ENCODE peak calls at places on chromosomes 7 and 10, in five cellular contexts. One of them, this sample, is unnamed.

GRCh38 chr10:63887026-63887589 is 365.9 kb downstream of the REEP3 start:
- DNase-seq in IMR-90: no peak
- DNase-seq in effector memory CD4-positive, alpha-beta T cell: no peak
- DNase-seq in GM23248: no peak
- DNase-seq in colonic mucosa: no peak
- DNase-seq in this sample: no peak

GRCh38 chr7:34758111-34758601 is 100.1 kb downstream of the NPSR1 start:
- DNase-seq in IMR-90: no peak
- DNase-seq in effector memory CD4-positive, alpha-beta T cell: no peak
- DNase-seq in GM23248: no peak
- DNase-seq in colonic mucosa: no peak
- DNase-seq in this sample: no peak

GRCh38 chr10:80075781-80076180 is 2.7 kb upstream of the TMEM254 start:
- DNase-seq in IMR-90: peak; percentile 37
- DNase-seq in effector memory CD4-positive, alpha-beta T cell: no peak
- DNase-seq in GM23248: peak; percentile 67
- DNase-seq in colonic mucosa: no peak
- DNase-seq in this sample: no peak

GRCh38 chr10:3776796-3777571 is 8.0 kb downstream of the KLF6 start:
- DNase-seq in IMR-90: peak; percentile 94
- DNase-seq in effector memory CD4-positive, alpha-beta T cell: peak; percentile 48
- DNase-seq in GM23248: peak; percentile 93
- DNase-seq in colonic mucosa: peak; percentile 78
- DNase-seq in this sample: no peak

GRCh38 chr10:5317547-5318107 is 47.1 kb upstream of the UCN3 start:
- DNase-seq in IMR-90: peak; percentile 73
- DNase-seq in effector memory CD4-positive, alpha-beta T cell: peak; percentile 31
- DNase-seq in GM23248: peak; percentile 92
- DNase-seq in colonic mucosa: no peak
- DNase-seq in this sample: peak; percentile 66

GRCh38 chr10:2986341-2986933 is 80.9 kb upstream of the PFKP start:
- DNase-seq in IMR-90: no peak
- DNase-seq in effector memory CD4-positive, alpha-beta T cell: no peak
- DNase-seq in GM23248: no peak
- DNase-seq in colonic mucosa: peak; percentile 82
- DNase-seq in this sample: no peak

GRCh38 chr7:120979765-120980499 is 8.6 kb upstream of the CPED1 start:
- DNase-seq in IMR-90: peak; percentile 29
- DNase-seq in effector memory CD4-positive, alpha-beta T cell: no peak
- DNase-seq in GM23248: peak; percentile 53
- DNase-seq in colonic mucosa: no peak
- DNase-seq in this sample: no peak

GRCh38 chr7:67523706-67524105 is 527.1 kb downstream of the TYW1 start:
- DNase-seq in IMR-90: no peak
- DNase-seq in effector memory CD4-positive, alpha-beta T cell: no peak
- DNase-seq in GM23248: no peak
- DNase-seq in colonic mucosa: no peak
- DNase-seq in this sample: no peak

GRCh38 chr10:131200856-131201470 is 110.6 kb downstream of the TCERG1L start:
- DNase-seq in IMR-90: no peak
- DNase-seq in effector memory CD4-positive, alpha-beta T cell: no peak
- DNase-seq in GM23248: no peak
- DNase-seq in colonic mucosa: no peak
- DNase-seq in this sample: no peak

GRCh38 chr10:108544500-108545120 is 1378.7 kb downstream of the XPNPEP1 start:
- DNase-seq in IMR-90: peak; percentile 23
- DNase-seq in effector memory CD4-positive, alpha-beta T cell: no peak
- DNase-seq in GM23248: peak; percentile 83
- DNase-seq in colonic mucosa: peak; percentile 66
- DNase-seq in this sample: peak; percentile 42

GRCh38 chr10:77784856-77785255 is 141.7 kb downstream of the DLG5 start:
- DNase-seq in IMR-90: peak; percentile 94
- DNase-seq in effector memory CD4-positive, alpha-beta T cell: no peak
- DNase-seq in GM23248: peak; percentile 87
- DNase-seq in colonic mucosa: no peak
- DNase-seq in this sample: no peak

GRCh38 chr10:5861269-5862031 is 28.2 kb downstream of the ANKRD16 start:
- DNase-seq in IMR-90: peak; percentile 92
- DNase-seq in effector memory CD4-positive, alpha-beta T cell: no peak
- DNase-seq in GM23248: peak; percentile 93
- DNase-seq in colonic mucosa: no peak
- DNase-seq in this sample: no peak

GRCh38 chr7:99840136-99840869 is 12.5 kb downstream of the CYP3A43 start:
- DNase-seq in IMR-90: no peak
- DNase-seq in effector memory CD4-positive, alpha-beta T cell: no peak
- DNase-seq in GM23248: no peak
- DNase-seq in colonic mucosa: no peak
- DNase-seq in this sample: no peak

GRCh38 chr7:111492234-111492633 is 70.1 kb downstream of the IMMP2L start:
- DNase-seq in IMR-90: no peak
- DNase-seq in effector memory CD4-positive, alpha-beta T cell: no peak
- DNase-seq in GM23248: no peak
- DNase-seq in colonic mucosa: no peak
- DNase-seq in this sample: no peak

GRCh38 chr10:62045765-62046521 is 144.4 kb downstream of the ARID5B start:
- DNase-seq in IMR-90: peak; percentile 95
- DNase-seq in effector memory CD4-positive, alpha-beta T cell: no peak
- DNase-seq in GM23248: peak; percentile 91
- DNase-seq in colonic mucosa: no peak
- DNase-seq in this sample: no peak

GRCh38 chr10:58431903-58432302 is 46.7 kb downstream of the TFAM start:
- DNase-seq in IMR-90: peak; percentile 43
- DNase-seq in effector memory CD4-positive, alpha-beta T cell: no peak
- DNase-seq in GM23248: no peak
- DNase-seq in colonic mucosa: no peak
- DNase-seq in this sample: no peak

GRCh38 chr10:71272122-71272771 is 46.8 kb upstream of the SLC29A3 start:
- DNase-seq in IMR-90: peak; percentile 80
- DNase-seq in effector memory CD4-positive, alpha-beta T cell: no peak
- DNase-seq in GM23248: peak; percentile 81
- DNase-seq in colonic mucosa: no peak
- DNase-seq in this sample: no peak

GRCh38 chr7:34143397-34143796 is 238.1 kb downstream of the BMPER start:
- DNase-seq in IMR-90: peak; percentile 75
- DNase-seq in effector memory CD4-positive, alpha-beta T cell: no peak
- DNase-seq in GM23248: peak; percentile 73
- DNase-seq in colonic mucosa: no peak
- DNase-seq in this sample: no peak

GRCh38 chr7:91814189-91814588 is 66.3 kb downstream of the MTERF1 start:
- DNase-seq in IMR-90: no peak
- DNase-seq in effector memory CD4-positive, alpha-beta T cell: no peak
- DNase-seq in GM23248: no peak
- DNase-seq in colonic mucosa: no peak
- DNase-seq in this sample: no peak

GRCh38 chr10:102620615-102621417 is 23.5 kb upstream of the TRIM8 start:
- DNase-seq in IMR-90: peak; percentile 55
- DNase-seq in effector memory CD4-positive, alpha-beta T cell: no peak
- DNase-seq in GM23248: no peak
- DNase-seq in colonic mucosa: no peak
- DNase-seq in this sample: no peak

GRCh38 chr10:102620138-102620591 is 24.1 kb upstream of the TRIM8 start:
- DNase-seq in IMR-90: no peak
- DNase-seq in effector memory CD4-positive, alpha-beta T cell: no peak
- DNase-seq in GM23248: no peak
- DNase-seq in colonic mucosa: no peak
- DNase-seq in this sample: peak; percentile 45

GRCh38 chr10:102624094-102624493 is 20.2 kb upstream of the TRIM8 start:
- DNase-seq in IMR-90: no peak
- DNase-seq in effector memory CD4-positive, alpha-beta T cell: no peak
- DNase-seq in GM23248: no peak
- DNase-seq in colonic mucosa: no peak
- DNase-seq in this sample: no peak

GRCh38 chr10:102619281-102619981 is 24.8 kb upstream of the TRIM8 start:
- DNase-seq in IMR-90: no peak
- DNase-seq in effector memory CD4-positive, alpha-beta T cell: no peak
- DNase-seq in GM23248: no peak
- DNase-seq in colonic mucosa: no peak
- DNase-seq in this sample: no peak

GRCh38 chr10:102621418-102622325 is 22.6 kb upstream of the TRIM8 start:
- DNase-seq in IMR-90: peak; percentile 45
- DNase-seq in effector memory CD4-positive, alpha-beta T cell: no peak
- DNase-seq in GM23248: peak; percentile 50
- DNase-seq in colonic mucosa: no peak
- DNase-seq in this sample: peak; percentile 52
- H3K27ac ChIP-seq in IMR-90: peak overlapping the region; percentile 24
- H3K27ac ChIP-seq in effector memory CD4-positive, alpha-beta T cell: no peak overlapping the region
- H3K27ac ChIP-seq in GM23248: no peak overlapping the region
- H3K27ac ChIP-seq in colonic mucosa: no peak overlapping the region
- H3K27ac ChIP-seq in this sample: peak overlapping the region; percentile 69

DNA sequence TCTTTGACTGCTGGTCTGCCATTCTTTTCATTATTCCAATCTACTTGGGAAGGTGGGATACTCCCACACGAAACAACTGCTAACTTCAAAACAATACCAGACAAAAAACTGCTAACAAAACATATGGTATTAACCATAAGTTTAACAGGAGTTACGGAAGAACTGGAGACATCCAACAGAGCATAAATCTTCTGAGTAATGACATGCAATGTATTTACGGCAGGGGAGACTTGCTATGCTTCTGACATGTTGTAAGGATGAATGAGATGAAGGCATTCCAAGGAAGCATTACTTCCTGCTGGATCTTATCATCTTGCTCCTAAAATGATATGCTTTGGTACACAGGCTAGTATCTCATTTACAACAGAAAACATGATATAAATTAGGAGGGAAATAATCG is 85.8 kb downstream of the ZNF92 start:
- DNase-seq in IMR-90: no peak
- DNase-seq in effector memory CD4-positive, alpha-beta T cell: no peak
- DNase-seq in GM23248: no peak
- DNase-seq in colonic mucosa: no peak
- DNase-seq in this sample: no peak
- H3K27ac ChIP-seq in IMR-90: no peak overlapping the region
- H3K27ac ChIP-seq in effector memory CD4-positive, alpha-beta T cell: no peak overlapping the region
- H3K27ac ChIP-seq in GM23248: no peak overlapping the region
- H3K27ac ChIP-seq in colonic mucosa: no peak overlapping the region
- H3K27ac ChIP-seq in this sample: no peak overlapping the region

GRCh38 chr7:7895004-7895650 is 73.5 kb upstream of the GLCCI1 start:
- DNase-seq in IMR-90: no peak
- DNase-seq in effector memory CD4-positive, alpha-beta T cell: no peak
- DNase-seq in GM23248: no peak
- DNase-seq in colonic mucosa: no peak
- DNase-seq in this sample: no peak

GRCh38 chr7:7898155-7898554 is 70.4 kb upstream of the GLCCI1 start:
- DNase-seq in IMR-90: no peak
- DNase-seq in effector memory CD4-positive, alpha-beta T cell: no peak
- DNase-seq in GM23248: peak; percentile 9
- DNase-seq in colonic mucosa: no peak
- DNase-seq in this sample: no peak

GRCh38 chr7:7895754-7896153 is 72.8 kb upstream of the GLCCI1 start:
- DNase-seq in IMR-90: no peak
- DNase-seq in effector memory CD4-positive, alpha-beta T cell: no peak
- DNase-seq in GM23248: no peak
- DNase-seq in colonic mucosa: no peak
- DNase-seq in this sample: no peak

GRCh38 chr7:7902845-7903244 is 65.8 kb upstream of the GLCCI1 start:
- DNase-seq in IMR-90: no peak
- DNase-seq in effector memory CD4-positive, alpha-beta T cell: no peak
- DNase-seq in GM23248: no peak
- DNase-seq in colonic mucosa: no peak
- DNase-seq in this sample: no peak

GRCh38 chr7:7897509-7897908 is 71.1 kb upstream of the GLCCI1 start:
- DNase-seq in IMR-90: no peak
- DNase-seq in effector memory CD4-positive, alpha-beta T cell: no peak
- DNase-seq in GM23248: no peak
- DNase-seq in colonic mucosa: no peak
- DNase-seq in this sample: no peak
- H3K27ac ChIP-seq in IMR-90: no peak overlapping the region
- H3K27ac ChIP-seq in effector memory CD4-positive, alpha-beta T cell: no peak overlapping the region
- H3K27ac ChIP-seq in GM23248: no peak overlapping the region
- H3K27ac ChIP-seq in colonic mucosa: no peak overlapping the region
- H3K27ac ChIP-seq in this sample: no peak overlapping the region

GRCh38 chr7:129013048-129013721 is 41.7 kb downstream of the TNPO3 start:
- DNase-seq in IMR-90: no peak
- DNase-seq in effector memory CD4-positive, alpha-beta T cell: no peak
- DNase-seq in GM23248: no peak
- DNase-seq in colonic mucosa: no peak
- DNase-seq in this sample: no peak
- H3K27ac ChIP-seq in IMR-90: no peak overlapping the region
- H3K27ac ChIP-seq in effector memory CD4-positive, alpha-beta T cell: no peak overlapping the region
- H3K27ac ChIP-seq in GM23248: no peak overlapping the region
- H3K27ac ChIP-seq in colonic mucosa: no peak overlapping the region
- H3K27ac ChIP-seq in this sample: no peak overlapping the region

GRCh38 chr10:121510201-121510771 is 88.0 kb downstream of the FGFR2 start:
- DNase-seq in IMR-90: no peak
- DNase-seq in effector memory CD4-positive, alpha-beta T cell: no peak
- DNase-seq in GM23248: no peak
- DNase-seq in colonic mucosa: no peak
- DNase-seq in this sample: no peak
- H3K27ac ChIP-seq in IMR-90: no peak overlapping the region
- H3K27ac ChIP-seq in effector memory CD4-positive, alpha-beta T cell: no peak overlapping the region
- H3K27ac ChIP-seq in GM23248: no peak overlapping the region
- H3K27ac ChIP-seq in colonic mucosa: no peak overlapping the region
- H3K27ac ChIP-seq in this sample: no peak overlapping the region

GRCh38 chr10:691216-691615 is 1.7 kb upstream of the DIP2C start:
- DNase-seq in IMR-90: no peak
- DNase-seq in effector memory CD4-positive, alpha-beta T cell: no peak
- DNase-seq in GM23248: no peak
- DNase-seq in colonic mucosa: no peak
- DNase-seq in this sample: no peak

GRCh38 chr10:688287-688620 is 1.2 kb downstream of the DIP2C start:
- DNase-seq in IMR-90: no peak
- DNase-seq in effector memory CD4-positive, alpha-beta T cell: no peak
- DNase-seq in GM23248: peak; percentile 57
- DNase-seq in colonic mucosa: no peak
- DNase-seq in this sample: no peak

GRCh38 chr10:689433-690226 is at the start of gene DIP2C:
- DNase-seq in IMR-90: peak; percentile 77
- DNase-seq in effector memory CD4-positive, alpha-beta T cell: no peak
- DNase-seq in GM23248: peak; percentile 90
- DNase-seq in colonic mucosa: peak; percentile 44
- DNase-seq in this sample: peak; percentile 88

GRCh38 chr10:688621-689426 is 644 bp downstream of the DIP2C start:
- DNase-seq in IMR-90: peak; percentile 37
- DNase-seq in effector memory CD4-positive, alpha-beta T cell: no peak
- DNase-seq in GM23248: peak; percentile 78
- DNase-seq in colonic mucosa: peak; percentile 42
- DNase-seq in this sample: peak; percentile 66

GRCh38 chr10:690227-691161 is 1.0 kb upstream of the DIP2C start:
- DNase-seq in IMR-90: peak; percentile 37
- DNase-seq in effector memory CD4-positive, alpha-beta T cell: no peak
- DNase-seq in GM23248: peak; percentile 72
- DNase-seq in colonic mucosa: no peak
- DNase-seq in this sample: no peak
- H3K27ac ChIP-seq in IMR-90: peak overlapping the region; percentile 93
- H3K27ac ChIP-seq in effector memory CD4-positive, alpha-beta T cell: no peak overlapping the region
- H3K27ac ChIP-seq in GM23248: peak overlapping the region; percentile 84
- H3K27ac ChIP-seq in colonic mucosa: peak overlapping the region; percentile 63
- H3K27ac ChIP-seq in this sample: peak overlapping the region; percentile 74

GRCh38 chr10:86393858-86394472 is 27.4 kb upstream of the GRID1 start:
- DNase-seq in IMR-90: no peak
- DNase-seq in effector memory CD4-positive, alpha-beta T cell: no peak
- DNase-seq in GM23248: no peak
- DNase-seq in colonic mucosa: no peak
- DNase-seq in this sample: no peak
- H3K27ac ChIP-seq in IMR-90: no peak overlapping the region
- H3K27ac ChIP-seq in effector memory CD4-positive, alpha-beta T cell: no peak overlapping the region
- H3K27ac ChIP-seq in GM23248: no peak overlapping the region
- H3K27ac ChIP-seq in colonic mucosa: no peak overlapping the region
- H3K27ac ChIP-seq in this sample: no peak overlapping the region

This sample was measured in psoas muscle.